ENCODE peak calls at places on chromosomes 13 and 19, in six cellular contexts. Y, M, I, D, J and C are unnamed samples.

GRCh38 chr13:26619321-26619720 is 61.8 kb downstream of the WASF3 start:
- DNase-seq in Y (no peak), J (no peak), I (no peak), D (no peak), M (no peak), C (no peak)

GRCh38 chr19:43560687-43561086 is 14.6 kb downstream of the XRCC1 start:
- DNase-seq in D (peak; percentile 73), Y (no peak), I (peak; percentile 19), M (no peak), J (no peak), C (no peak)

GRCh38 chr19:40465025-40465780 is at the start of gene BLVRB:
- DNase-seq in D (no peak), Y (no peak), I (peak; percentile 52), J (no peak), M (no peak), C (no peak)

GRCh38 chr13:103156346-103156998 is 90.3 kb upstream of the SLC10A2 start:
- DNase-seq in D (no peak), J (no peak), I (no peak), M (no peak), Y (no peak), C (no peak)

GRCh38 chr19:3459322-3459881 is 20.9 kb downstream of the SMIM24 start:
- DNase-seq in J (no peak), D (peak; percentile 54), M (no peak), Y (no peak), I (no peak), C (peak; percentile 79)

GRCh38 chr19:5093297-5093858 is 124.5 kb downstream of the KDM4B start:
- DNase-seq in D (peak; percentile 53), M (no peak), Y (no peak), J (no peak), I (no peak), C (no peak)

GRCh38 chr13:44088911-44089851 is 209.5 kb downstream of the LACC1 start:
- DNase-seq in J (no peak), M (no peak), I (no peak), D (no peak), Y (no peak), C (no peak)

GRCh38 chr19:18895038-18895827 is 725 bp downstream of the CERS1 start:
- DNase-seq in Y (peak; percentile 38), I (peak; percentile 79), D (peak; percentile 71), M (peak; percentile 80), J (no peak), C (peak; percentile 67)

GRCh38 chr19:5246554-5247155 is 94.0 kb downstream of the PTPRS start:
- DNase-seq in I (no peak), Y (no peak), J (no peak), D (no peak), M (no peak), C (no peak)

GRCh38 chr13:79485014-79485441 is 4.1 kb downstream of the NDFIP2 start:
- DNase-seq in Y (no peak), I (peak; percentile 70), D (no peak), M (no peak), J (no peak), C (no peak)

GRCh38 chr13:77579971-77580370 is 44.5 kb downstream of the SCEL start:
- DNase-seq in M (no peak), Y (no peak), I (no peak), J (no peak), D (no peak), C (no peak)

GRCh38 chr19:46495789-46496099 is at the start of gene PNMA8B:
- DNase-seq in Y (no peak), M (peak; percentile 94), D (peak; percentile 84), J (no peak), I (no peak), C (peak; percentile 74)

GRCh38 chr13:23608704-23609413 is 38.6 kb downstream of the TNFRSF19 start:
- DNase-seq in J (no peak), D (no peak), M (no peak), I (peak; percentile 32), Y (no peak), C (no peak)

GRCh38 chr19:42239544-42240220 is 2.7 kb downstream of the GSK3A start:
- DNase-seq in Y (no peak), I (no peak), M (no peak), D (no peak), J (no peak), C (no peak)

GRCh38 chr19:42244452-42245220 is 2.2 kb upstream of the GSK3A start:
- DNase-seq in I (peak; percentile 93), M (peak; percentile 92), D (peak; percentile 63), Y (peak; percentile 93), J (peak; percentile 85), C (peak; percentile 88)

GRCh38 chr19:42242512-42243409 is at the start of gene GSK3A:
- DNase-seq in D (peak; percentile 82), Y (peak; percentile 99), M (peak; percentile 94), I (peak; percentile 99), J (peak; percentile 98), C (peak; percentile 95)

GRCh38 chr19:42242071-42242511 is 311 bp downstream of the GSK3A start:
- DNase-seq in I (no peak), J (no peak), Y (no peak), D (no peak), M (no peak), C (no peak)

GRCh38 chr19:42241279-42241678 is 1.1 kb downstream of the GSK3A start:
- DNase-seq in I (no peak), Y (no peak), J (no peak), M (no peak), D (no peak), C (no peak)
- H3K4me3 ChIP-seq in I (peak overlapping the region; percentile 81), Y (peak overlapping the region; percentile 93), J (peak overlapping the region; percentile 85), M (peak overlapping the region; percentile 81), D (peak overlapping the region; percentile 79), C (peak overlapping the region; percentile 71)

GRCh38 chr19:50444059-50444458 is 11.4 kb downstream of the MYBPC2 start:
- DNase-seq in J (no peak), M (no peak), I (no peak), Y (no peak), D (no peak), C (no peak)
- H3K4me1 ChIP-seq in J (no peaks in the 10 kb centered on the region), M (no peaks in the 10 kb centered on the region), I (no peaks in the 10 kb centered on the region), Y (no peaks in the 10 kb centered on the region), D (no peaks in the 10 kb centered on the region), C (no peaks in the 10 kb centered on the region)

GRCh38 chr19:12767150-12767549 is 8.2 kb downstream of the HOOK2 start:
- DNase-seq in I (no peak), J (no peak), D (no peak), Y (no peak), M (no peak), C (no peak)

GRCh38 chr19:12764698-12765097 is 10.7 kb downstream of the HOOK2 start:
- DNase-seq in J (no peak), D (no peak), Y (no peak), I (no peak), M (no peak), C (no peak)

GRCh38 chr19:12767666-12768065 is 7.7 kb downstream of the HOOK2 start:
- DNase-seq in M (no peak), Y (no peak), J (no peak), D (no peak), I (no peak), C (no peak)

GRCh38 chr19:12763100-12763499 is 11.5 kb downstream of the BEST2 start:
- DNase-seq in Y (no peak), J (no peak), D (no peak), M (no peak), I (no peak), C (no peak)

DNA sequence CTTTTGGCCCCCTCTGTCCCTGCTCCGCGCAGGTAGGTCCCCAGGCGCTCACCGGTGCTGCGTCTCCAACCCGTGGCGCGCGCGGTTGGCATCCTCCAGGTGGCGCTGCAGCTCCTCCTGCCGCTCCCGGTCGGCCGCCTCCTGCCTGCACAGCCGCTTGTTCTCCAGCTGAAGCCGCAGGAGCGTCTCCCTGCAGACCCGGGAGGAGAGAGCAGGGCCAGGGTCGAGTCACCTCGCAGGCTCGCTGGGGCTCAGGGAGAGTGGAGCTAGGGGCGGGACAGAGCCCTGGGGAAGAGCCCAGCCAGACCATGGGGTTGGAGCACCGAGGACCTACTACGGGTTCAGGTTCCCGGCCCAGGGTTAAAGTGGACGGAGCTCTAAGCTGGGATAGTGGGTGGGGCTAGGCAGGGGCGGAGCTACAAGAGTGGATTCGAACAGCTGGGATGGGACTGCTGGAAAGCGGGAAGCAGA is 9.3 kb downstream of the HOOK2 start:
- DNase-seq in I (peak; percentile 76), Y (no peak), D (peak; percentile 49), M (peak; percentile 61), J (no peak), C (peak; percentile 70)
- TF ChIP-seq ZNF274 in I (peak; percentile 61), Y (no peak), D (no peak), M (no peak), J (no peak), C (no peak)

DNA sequence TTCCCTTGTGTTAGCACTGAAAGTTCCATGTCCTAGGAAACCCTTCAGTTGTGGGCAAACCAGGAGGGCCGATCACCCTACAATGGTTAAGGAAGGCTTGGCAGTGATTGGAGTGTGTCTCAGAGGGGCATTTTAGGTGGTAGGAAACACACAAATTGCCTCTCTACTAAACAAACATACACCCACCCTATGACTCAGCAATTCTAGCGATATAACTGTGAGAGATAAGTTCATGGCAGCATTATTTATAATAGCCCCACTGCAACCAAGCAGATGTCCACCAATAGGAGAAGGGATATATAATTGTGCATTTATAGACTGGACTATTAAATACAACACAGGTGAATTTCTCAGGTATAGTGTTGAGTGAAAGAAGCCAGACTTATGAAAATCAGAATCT is 543.1 kb downstream of the UQCRFS1 start:
- DNase-seq in J (no peak), I (no peak), D (no peak), Y (no peak), M (no peak), C (no peak)
- H3K4me3 ChIP-seq in J (no peak overlapping the region), I (no peak overlapping the region), D (no peak overlapping the region), Y (no peak overlapping the region), M (no peak overlapping the region), C (no peak overlapping the region)

GRCh38 chr19:53874384-53874995 is 6.8 kb downstream of the MYADM start:
- DNase-seq in I (no peak), Y (no peak), M (no peak), D (no peak), J (no peak), C (no peak)

GRCh38 chr19:53871448-53871847 is 3.8 kb downstream of the MYADM start:
- DNase-seq in Y (no peak), M (no peak), I (no peak), J (no peak), D (no peak), C (no peak)

GRCh38 chr19:53870485-53870844 is 2.8 kb downstream of the MYADM start:
- DNase-seq in J (no peak), Y (no peak), D (no peak), I (no peak), M (no peak), C (no peak)

GRCh38 chr19:53873451-53874383 is 6.0 kb downstream of the MYADM start:
- DNase-seq in I (no peak), M (no peak), D (no peak), Y (no peak), J (no peak), C (no peak)

DNA sequence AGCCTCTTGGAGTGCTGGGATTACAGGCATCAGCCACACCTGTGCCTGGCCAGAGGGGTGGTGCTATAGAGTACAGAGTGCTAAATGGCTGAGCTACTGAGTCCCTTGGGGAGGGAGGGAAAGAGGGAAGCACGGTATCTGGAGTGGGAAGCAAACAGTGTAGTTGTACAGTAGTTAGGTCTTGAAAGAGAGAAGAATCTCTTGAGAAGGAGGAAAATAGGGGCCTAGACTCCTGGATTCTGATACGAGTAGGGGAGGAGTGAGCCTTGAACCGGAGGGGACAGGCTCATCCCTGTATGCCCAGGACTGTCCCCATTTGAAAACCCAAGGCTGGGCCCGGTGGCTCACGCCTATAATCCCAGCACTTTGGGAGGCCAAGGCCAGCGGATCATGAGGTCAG is 5.1 kb downstream of the MYADM start:
- DNase-seq in D (no peak), Y (no peak), M (no peak), J (no peak), I (no peak), C (no peak)
- H3K4me1 ChIP-seq in D (peaks cover 50% of the 10 kb centered on the region), Y (no peaks in the 10 kb centered on the region), M (peaks cover 7% of the 10 kb centered on the region), J (no peaks in the 10 kb centered on the region), I (no peaks in the 10 kb centered on the region), C (no peaks in the 10 kb centered on the region)

GRCh38 chr19:21698215-21698614 is 69.2 kb downstream of the ZNF100 start:
- DNase-seq in J (no peak), I (peak; percentile 4), Y (no peak), M (no peak), D (peak; percentile 9), C (peak; percentile 18)
- TF ChIP-seq ZNF274 in J (no peak), I (no peak), Y (no peak), M (no peak), D (no peak), C (no peak)